ENCODE peak calls at places on chromosomes 4 and X, in six cellular contexts. F is transverse colon, B is sigmoid colon, I is HCT116, L is stomach, U is breast epithelium. Q is an unnamed sample.
A peak's percentile ranks its signal among the peaks of the same experiment; 100 is the strongest.

GRCh38 chrX:701673-702072 is 71.1 kb downstream of the SHOX start:
- DNase-seq in B (peak; percentile 40), U (no peak), F (no peak), I (no peak), L (no peak), Q (no peak)

GRCh38 chr4:102627831-102628523 is 126.8 kb downstream of the NFKB1 start:
- DNase-seq in I (peak; percentile 22), U (no peak), F (no peak), L (no peak), B (no peak), Q (no peak)

GRCh38 chr4:87975466-87975865 is at the start of gene SPP1:
- DNase-seq in L (no peak), I (no peak), F (no peak), B (no peak), U (no peak), Q (peak; percentile 50)

GRCh38 chrX:56107320-56107719 is 124.8 kb upstream of the KLF8 start:
- DNase-seq in F (no peak), U (no peak), I (no peak), B (no peak), L (no peak), Q (no peak)

GRCh38 chr4:75715105-75715799 is 9.1 kb upstream of the USO1 start:
- DNase-seq in U (no peak), L (no peak), I (no peak), F (no peak), B (no peak), Q (no peak)

GRCh38 chr4:6959261-6959660 is 49.6 kb downstream of the TBC1D14 start:
- DNase-seq in L (no peak), I (no peak), U (peak; percentile 2), F (no peak), B (no peak), Q (no peak)

GRCh38 chrX:44980883-44981282 is 107.9 kb downstream of the KDM6A start:
- DNase-seq in U (no peak), B (no peak), L (no peak), I (no peak), F (no peak), Q (no peak)

GRCh38 chrX:48938721-48939416 is 18.5 kb downstream of the OTUD5 start:
- DNase-seq in L (no peak), B (no peak), F (peak; percentile 69), U (no peak), I (no peak), Q (peak; percentile 87)

GRCh38 chrX:54560411-54560810 is 30.4 kb downstream of the GNL3L start:
- DNase-seq in B (no peak), F (no peak), U (no peak), L (no peak), I (no peak), Q (no peak)

GRCh38 chr4:117085185-117085701 is at the start of gene TRAM1L1:
- DNase-seq in L (peak; percentile 64), I (no peak), B (peak; percentile 72), U (peak; percentile 62), F (peak; percentile 40), Q (peak; percentile 74)

GRCh38 chr4:165628572-165628971 is 244.5 kb upstream of the TLL1 start:
- DNase-seq in F (no peak), U (no peak), B (no peak), I (no peak), L (no peak), Q (no peak)

GRCh38 chrX:124594017-124594651 is 247.8 kb downstream of the SH2D1A start:
- DNase-seq in U (no peak), L (no peak), B (no peak), I (no peak), F (no peak), Q (no peak)

GRCh38 chrX:1400731-1401471 is 9.0 kb upstream of the SLC25A6 start:
- DNase-seq in U (no peak), L (no peak), B (peak; percentile 48), I (peak; percentile 40), F (no peak), Q (peak; percentile 52)

GRCh38 chr4:30920043-30920442 is 199.9 kb downstream of the PCDH7 start:
- DNase-seq in B (no peak), L (no peak), I (peak; percentile 73), F (no peak), U (no peak), Q (no peak)

GRCh38 chr4:575281-576141 is 584 bp downstream of the TMEM271 start:
- DNase-seq in U (no peak), F (no peak), B (no peak), L (no peak), I (no peak), Q (peak; percentile 64)

GRCh38 chr4:78922207-78922606 is 17.0 kb downstream of the PAQR3 start:
- DNase-seq in F (no peak), U (no peak), L (no peak), I (no peak), B (no peak), Q (no peak)

GRCh38 chr4:113874480-113874879 is 105.0 kb downstream of the ARSJ start:
- DNase-seq in U (no peak), B (no peak), L (no peak), I (no peak), F (no peak), Q (no peak)

GRCh38 chr4:6772223-6772928 is 10.2 kb upstream of the KIAA0232 start:
- DNase-seq in B (peak; percentile 33), U (peak; percentile 76), L (no peak), F (peak; percentile 72), I (no peak), Q (no peak)

GRCh38 chr4:8556341-8557150 is 23.6 kb upstream of the GPR78 start:
- DNase-seq in L (no peak), I (no peak), U (no peak), F (no peak), B (no peak), Q (peak; percentile 41)

GRCh38 chr4:70269674-70270073 is 27.3 kb downstream of the CSN3 start:
- DNase-seq in L (no peak), U (no peak), B (no peak), I (peak; percentile 23), F (no peak), Q (no peak)

GRCh38 chrX:150690126-150690525 is 3.1 kb upstream of the MTMR1 start:
- DNase-seq in L (no peak), F (no peak), U (no peak), B (no peak), I (peak; percentile 39), Q (no peak)

GRCh38 chrX:107654778-107655761 is 26.8 kb downstream of the PRPS1 start:
- DNase-seq in I (peak; percentile 34), B (peak; percentile 88), F (peak; percentile 59), U (no peak), L (peak; percentile 61), Q (peak; percentile 89)

GRCh38 chr4:184275766-184276165 is 58.1 kb upstream of the ENPP6 start:
- DNase-seq in U (no peak), F (no peak), I (no peak), L (peak; percentile 17), B (no peak), Q (no peak)

DNA sequence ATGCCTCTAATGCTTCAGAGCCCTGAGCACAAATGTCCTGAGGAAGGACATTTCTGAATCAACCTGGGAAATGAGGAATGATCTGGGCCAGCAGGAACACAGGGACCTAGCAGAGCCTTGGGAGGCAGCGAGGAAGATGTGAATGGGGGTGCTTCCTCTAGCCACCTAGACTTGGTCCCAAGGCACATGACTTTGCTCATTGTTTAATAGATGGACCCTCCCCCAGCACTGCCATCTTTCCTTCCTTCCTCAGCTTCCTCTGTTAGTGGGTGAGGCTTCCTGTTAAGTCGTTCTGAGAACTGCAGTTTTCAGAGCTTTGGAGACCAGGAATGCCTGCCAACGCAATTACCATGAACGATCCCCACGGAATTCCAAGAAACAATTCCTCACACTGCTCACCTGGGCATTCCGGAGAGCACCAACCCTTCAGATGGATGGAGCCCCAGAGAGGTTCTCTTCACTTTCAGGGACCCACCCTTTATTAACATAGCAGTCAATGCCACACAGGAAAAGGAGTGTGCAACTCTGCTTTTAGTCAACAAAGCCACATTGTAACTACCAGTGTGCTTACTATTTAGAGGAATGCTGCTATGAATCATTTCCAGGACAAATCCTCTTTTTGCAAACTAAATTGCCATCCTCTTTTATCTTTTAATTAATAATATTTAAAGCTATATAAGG is 48.5 kb upstream of the STIM2 start:
- DNase-seq in L (no peak), B (no peak), I (no peak), U (no peak), F (no peak), Q (no peak)
- TF ChIP-seq POLR2A in L (no peak), B (no peak), I (no peak), U (no peak), F (no peak), Q (no peak)

DNA sequence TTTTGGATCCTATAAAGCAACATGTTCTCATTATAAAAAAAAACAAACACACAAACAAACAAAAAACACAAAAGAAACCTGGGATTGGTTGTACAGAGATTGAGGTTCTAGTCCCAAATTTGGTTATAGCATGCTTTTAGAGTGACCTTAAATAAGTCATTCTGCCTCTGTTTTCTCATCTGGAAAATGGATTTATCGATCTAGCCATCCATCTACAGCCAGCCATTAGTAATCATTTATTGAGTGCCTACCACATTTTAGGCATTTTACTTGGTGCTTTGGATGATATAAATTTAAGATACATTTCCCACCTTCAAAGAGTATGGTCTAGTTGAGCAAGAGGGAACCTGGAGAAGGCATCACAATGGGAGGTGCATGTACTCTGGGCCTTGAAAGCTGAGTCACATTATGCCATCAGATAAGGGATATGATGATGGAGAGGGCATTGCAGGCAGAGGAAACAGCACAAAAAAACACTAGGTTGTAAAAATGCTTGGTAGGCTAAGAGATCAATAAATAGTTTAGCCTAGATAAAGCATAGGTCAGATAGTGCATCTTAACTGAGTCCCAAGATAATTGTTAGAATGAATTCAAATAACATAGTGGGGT is 91.4 kb downstream of the HEPH start:
- DNase-seq in I (no peak), B (no peak), U (no peak), F (no peak), L (no peak), Q (no peak)
- H3K4me3 ChIP-seq in I (no peak overlapping the region), B (no peak overlapping the region), U (no peak overlapping the region), F (no peak overlapping the region), L (no peak overlapping the region), Q (no peak overlapping the region)

DNA sequence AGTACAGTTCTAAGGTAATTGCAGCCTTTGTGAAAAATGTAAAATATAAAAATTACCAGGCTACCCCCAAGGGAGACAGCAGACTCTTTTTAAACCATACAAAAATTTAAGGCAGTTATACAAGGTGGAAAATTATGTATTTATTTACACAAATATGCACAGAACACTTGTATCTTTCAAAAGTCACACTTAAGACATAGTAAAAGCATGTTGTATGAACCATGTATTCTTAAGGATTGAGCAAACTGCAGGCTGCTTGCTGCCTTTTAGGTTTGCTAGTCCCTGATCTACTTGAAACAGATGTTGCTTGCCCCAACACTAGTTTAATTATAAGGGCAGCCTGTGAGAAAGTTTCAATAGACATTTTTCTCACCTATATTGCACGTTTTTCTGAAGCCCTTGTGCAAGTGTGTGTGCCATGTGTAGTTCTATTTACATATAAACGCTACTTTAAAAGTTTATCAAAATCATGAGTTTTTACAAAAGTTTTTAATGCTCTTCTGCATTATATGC is 72.8 kb downstream of the PRSS12 start:
- DNase-seq in F (no peak), L (no peak), B (no peak), I (no peak), U (no peak), Q (no peak)
- TF ChIP-seq POLR2AphosphoS5 in F (no peak), L (no peak), B (no peak), I (no peak), U (no peak), Q (no peak)

GRCh38 chr4:47381172-47381571 is 82.3 kb downstream of the COMMD8 start:
- DNase-seq in B (no peak), L (no peak), F (no peak), I (no peak), U (no peak), Q (no peak)

GRCh38 chr4:47386592-47387235 is 76.8 kb downstream of the COMMD8 start:
- DNase-seq in I (no peak), F (no peak), L (no peak), U (no peak), B (no peak), Q (no peak)

GRCh38 chr4:47386146-47386545 is 77.4 kb downstream of the COMMD8 start:
- DNase-seq in L (no peak), I (no peak), F (no peak), B (no peak), U (no peak), Q (no peak)

GRCh38 chr4:47383829-47384427 is 79.6 kb downstream of the COMMD8 start:
- DNase-seq in B (no peak), I (peak; percentile 10), L (no peak), F (no peak), U (no peak), Q (no peak)
- TF ChIP-seq POLR2A in B (no peak), I (no peak), L (no peak), F (no peak), U (no peak), Q (no peak)

Q was measured in spleen.